ENCODE peak calls at places on chromosomes 3 and 15, in four cellular contexts. One of them, this sample, is unnamed.

GRCh38 chr15:41603941-41604660 is 45.1 kb downstream of the TYRO3 start:
- DNase-seq in activated CD4-positive, alpha-beta T cell treated with anti-CD3 and anti-CD28 coated beads, Interleukin-2, amount 10 ng/mL, durations not matched to agents 7 days and 5 days: peak; percentile 64
- DNase-seq in NCI-H1092: peak; percentile 31
- DNase-seq in neural progenitor cell: peak; percentile 88
- DNase-seq in this sample: peak; percentile 64

GRCh38 chr3:133663569-133664313 is 2.0 kb upstream of the TOPBP1 start:
- DNase-seq in NCI-H1092: peak; percentile 73
- DNase-seq in neural progenitor cell: peak; percentile 83
- DNase-seq in activated CD4-positive, alpha-beta T cell treated with anti-CD3 and anti-CD28 coated beads, Interleukin-2, amount 10 ng/mL, durations not matched to agents 7 days and 5 days: peak; percentile 59
- DNase-seq in this sample: peak; percentile 81

GRCh38 chr3:32450426-32450825 is 52.2 kb downstream of the CMTM6 start:
- DNase-seq in NCI-H1092: no peak
- DNase-seq in neural progenitor cell: no peak
- DNase-seq in activated CD4-positive, alpha-beta T cell treated with anti-CD3 and anti-CD28 coated beads, Interleukin-2, amount 10 ng/mL, durations not matched to agents 7 days and 5 days: no peak
- DNase-seq in this sample: no peak

GRCh38 chr15:43153269-43153668 is 19.9 kb downstream of the TMEM62 start:
- DNase-seq in NCI-H1092: no peak
- DNase-seq in activated CD4-positive, alpha-beta T cell treated with anti-CD3 and anti-CD28 coated beads, Interleukin-2, amount 10 ng/mL, durations not matched to agents 7 days and 5 days: peak; percentile 12
- DNase-seq in neural progenitor cell: no peak
- DNase-seq in this sample: no peak

GRCh38 chr3:142656595-142656994 is 60.4 kb downstream of the PLS1 start:
- DNase-seq in activated CD4-positive, alpha-beta T cell treated with anti-CD3 and anti-CD28 coated beads, Interleukin-2, amount 10 ng/mL, durations not matched to agents 7 days and 5 days: no peak
- DNase-seq in NCI-H1092: no peak
- DNase-seq in neural progenitor cell: no peak
- DNase-seq in this sample: no peak

GRCh38 chr15:63176302-63176701 is 13.1 kb upstream of the RAB8B start:
- DNase-seq in NCI-H1092: no peak
- DNase-seq in neural progenitor cell: no peak
- DNase-seq in activated CD4-positive, alpha-beta T cell treated with anti-CD3 and anti-CD28 coated beads, Interleukin-2, amount 10 ng/mL, durations not matched to agents 7 days and 5 days: no peak
- DNase-seq in this sample: no peak

GRCh38 chr3:8983026-8983425 is 19.8 kb upstream of the RAD18 start:
- DNase-seq in NCI-H1092: no peak
- DNase-seq in activated CD4-positive, alpha-beta T cell treated with anti-CD3 and anti-CD28 coated beads, Interleukin-2, amount 10 ng/mL, durations not matched to agents 7 days and 5 days: no peak
- DNase-seq in neural progenitor cell: no peak
- DNase-seq in this sample: no peak

GRCh38 chr15:28456476-28457395 is 76.0 kb downstream of the GOLGA8G start:
- DNase-seq in neural progenitor cell: peak; percentile 7
- DNase-seq in activated CD4-positive, alpha-beta T cell treated with anti-CD3 and anti-CD28 coated beads, Interleukin-2, amount 10 ng/mL, durations not matched to agents 7 days and 5 days: no peak
- DNase-seq in NCI-H1092: no peak
- DNase-seq in this sample: no peak

GRCh38 chr3:141368062-141368924 is at the start of gene ZBTB38:
- DNase-seq in NCI-H1092: no peak
- DNase-seq in neural progenitor cell: peak; percentile 90
- DNase-seq in activated CD4-positive, alpha-beta T cell treated with anti-CD3 and anti-CD28 coated beads, Interleukin-2, amount 10 ng/mL, durations not matched to agents 7 days and 5 days: no peak
- DNase-seq in this sample: peak; percentile 21

GRCh38 chr3:152385761-152386160 is 117.0 kb downstream of the MBNL1 start:
- DNase-seq in neural progenitor cell: no peak
- DNase-seq in activated CD4-positive, alpha-beta T cell treated with anti-CD3 and anti-CD28 coated beads, Interleukin-2, amount 10 ng/mL, durations not matched to agents 7 days and 5 days: no peak
- DNase-seq in NCI-H1092: no peak
- DNase-seq in this sample: no peak

GRCh38 chr3:35908366-35909232 is 269.3 kb downstream of the ARPP21 start:
- DNase-seq in activated CD4-positive, alpha-beta T cell treated with anti-CD3 and anti-CD28 coated beads, Interleukin-2, amount 10 ng/mL, durations not matched to agents 7 days and 5 days: peak; percentile 52
- DNase-seq in neural progenitor cell: peak; percentile 87
- DNase-seq in NCI-H1092: peak; percentile 65
- DNase-seq in this sample: peak; percentile 17

GRCh38 chr15:79923068-79923514 is 26.3 kb upstream of the MTHFS start:
- DNase-seq in NCI-H1092: peak; percentile 1
- DNase-seq in activated CD4-positive, alpha-beta T cell treated with anti-CD3 and anti-CD28 coated beads, Interleukin-2, amount 10 ng/mL, durations not matched to agents 7 days and 5 days: peak; percentile 71
- DNase-seq in neural progenitor cell: peak; percentile 78
- DNase-seq in this sample: peak; percentile 87